ENCODE peak calls at places on chromosomes 7 and 10, in nine cellular contexts. Z is fibroblast of mammary gland, V is HCT116, I is aorta, C is fibroblast of pulmonary artery, L is endothelial cell of umbilical vein, R is brain microvascular endothelial cell, X is HL-60, N is psoas muscle. A is an unnamed sample.

GRCh38 chr7:97116308-97116707 is 1.2 kb upstream of the SDHAF3 start:
- DNase-seq in Z (no peak), V (no peak), I (no peak), C (no peak), L (no peak), R (no peak), X (peak), N (no peak), A (no peak)

GRCh38 chr7:42494722-42495121 is 257.7 kb upstream of the GLI3 start:
- DNase-seq in Z (peak), V (no peak), I (no peak), C (no peak), L (no peak), R (peak), X (no peak), N (peak), A (peak)

GRCh38 chr7:46387646-46388045 is 466.6 kb upstream of the IGFBP3 start:
- DNase-seq in Z (peak), V (no peak), I (no peak), C (peak), L (peak), R (peak), X (no peak), N (no peak), A (peak)

GRCh38 chr7:32059289-32060045 is 10.7 kb downstream of the PDE1C start:
- DNase-seq in Z (peak), V (no peak), I (no peak), C (no peak), L (no peak), R (no peak), X (no peak), N (no peak), A (peak)

GRCh38 chr7:150716368-150716767 is at the start of gene GIMAP1:
- DNase-seq in Z (no peak), V (no peak), I (peak), C (no peak), L (peak), R (no peak), X (peak), N (peak), A (no peak)

GRCh38 chr7:1359051-1359400 is 100.2 kb downstream of the MICALL2 start:
- DNase-seq in Z (no peak), V (no peak), I (peak), C (no peak), L (no peak), R (no peak), X (no peak), N (no peak), A (no peak)

GRCh38 chr7:119438315-119438714 is 834.7 kb upstream of the KCND2 start:
- DNase-seq in Z (no peak), V (no peak), I (no peak), C (no peak), L (no peak), R (no peak), X (no peak), N (no peak), A (no peak)

GRCh38 chr7:155363146-155363539 is 65.5 kb downstream of the INSIG1 start:
- DNase-seq in Z (no peak), V (no peak), I (peak), C (no peak), L (no peak), R (no peak), X (no peak), N (no peak), A (no peak)

GRCh38 chr10:24449334-24449740 is 240.4 kb downstream of the KIAA1217 start:
- DNase-seq in Z (peak), V (no peak), I (no peak), C (peak), L (peak), R (no peak), X (no peak), N (no peak), A (peak)
- H3K4me3 ChIP-seq in Z (no peak), V (no peak), I (peak), C (peak), L (no peak), R (peak), X (no peak), N (peak), A (peak)

DNA sequence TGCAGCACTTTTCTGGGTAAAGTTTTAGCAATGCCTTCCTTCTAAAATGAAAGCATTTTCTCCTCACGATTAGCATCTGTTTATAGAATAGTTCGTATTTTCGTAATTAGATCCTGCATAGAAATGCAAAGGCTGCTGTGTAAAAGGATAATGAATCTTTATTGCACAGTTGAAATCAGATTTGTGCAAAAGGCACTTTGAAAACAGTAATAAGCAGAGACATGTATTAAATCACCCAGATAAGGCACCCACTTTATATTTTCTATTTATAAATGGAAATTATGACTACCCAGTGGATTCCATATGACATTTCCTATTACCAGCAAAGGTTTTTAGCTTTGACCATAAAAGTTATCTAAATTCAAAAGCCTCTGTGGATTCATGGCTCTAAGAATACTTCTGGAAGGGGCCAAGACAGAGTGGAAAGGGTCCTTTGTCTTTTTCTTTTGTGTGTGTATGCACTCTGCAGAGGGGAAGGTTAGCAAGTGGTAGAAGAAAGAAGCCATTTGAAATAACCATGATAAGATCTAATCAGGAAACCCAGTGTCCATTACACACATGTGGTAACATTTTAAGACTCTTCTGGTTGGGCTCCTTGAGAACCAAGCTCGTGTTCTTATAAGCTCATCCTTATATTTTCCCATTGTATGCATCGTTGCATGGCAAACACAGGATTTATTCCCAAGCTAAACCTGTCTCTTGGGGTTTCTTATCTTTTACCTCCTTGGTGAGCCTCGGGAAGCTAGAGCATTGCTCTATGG is 612.1 kb downstream of the AUTS2 start:
- DNase-seq in Z (no peak), V (no peak), I (no peak), C (no peak), L (no peak), R (no peak), X (no peak), N (no peak), A (no peak)
- H3K4me3 ChIP-seq in Z (no peak), V (no peak), I (no peak), C (no peak), L (no peak), R (no peak), X (no peak), N (peak), A (no peak)

DNA sequence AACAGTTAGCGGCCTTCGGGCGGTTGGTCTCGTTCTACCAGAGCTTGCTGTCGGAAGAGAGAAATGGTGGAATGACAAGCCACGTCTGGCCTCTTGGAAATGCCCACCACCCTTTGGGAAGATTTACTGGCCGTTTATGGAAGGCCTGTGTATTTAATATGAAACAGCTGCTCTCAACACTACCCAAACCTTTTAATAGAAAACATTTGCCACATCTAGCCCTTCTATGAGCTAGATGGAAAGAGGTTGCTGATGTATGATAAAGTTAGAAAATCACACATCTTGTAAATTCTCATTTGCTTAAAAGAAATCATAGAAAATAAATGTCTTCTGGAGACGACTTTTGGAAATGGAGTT is 24.6 kb downstream of the NUP42 start:
- DNase-seq in Z (no peak), V (no peak), I (no peak), C (no peak), L (no peak), R (no peak), X (no peak), N (no peak), A (no peak)
- H3K4me3 ChIP-seq in Z (no peak), V (no peak), I (no peak), C (no peak), L (peak), R (peak), X (no peak), N (peak), A (peak)

GRCh38 chr7:134290286-134290685 is 26.4 kb downstream of the SLC35B4 start:
- DNase-seq in Z (peak), V (no peak), I (no peak), C (peak), L (no peak), R (peak), X (no peak), N (no peak), A (peak)
- H3K4me3 ChIP-seq in Z (no peak), V (no peak), I (no peak), C (no peak), L (no peak), R (no peak), X (no peak), N (no peak), A (no peak)

GRCh38 chr10:101090597-101090996 is 28.8 kb downstream of the KAZALD1 start:
- DNase-seq in Z (no peak), V (no peak), I (no peak), C (no peak), L (no peak), R (no peak), X (no peak), N (no peak), A (no peak)

GRCh38 chr10:101087376-101087775 is 25.6 kb downstream of the KAZALD1 start:
- DNase-seq in Z (no peak), V (no peak), I (no peak), C (no peak), L (no peak), R (no peak), X (no peak), N (no peak), A (no peak)

GRCh38 chr10:101089520-101090299 is 27.9 kb downstream of the KAZALD1 start:
- DNase-seq in Z (no peak), V (no peak), I (no peak), C (no peak), L (no peak), R (no peak), X (no peak), N (no peak), A (no peak)

GRCh38 chr10:101087965-101088364 is 26.2 kb downstream of the KAZALD1 start:
- DNase-seq in Z (no peak), V (no peak), I (no peak), C (no peak), L (no peak), R (no peak), X (no peak), N (no peak), A (no peak)

DNA sequence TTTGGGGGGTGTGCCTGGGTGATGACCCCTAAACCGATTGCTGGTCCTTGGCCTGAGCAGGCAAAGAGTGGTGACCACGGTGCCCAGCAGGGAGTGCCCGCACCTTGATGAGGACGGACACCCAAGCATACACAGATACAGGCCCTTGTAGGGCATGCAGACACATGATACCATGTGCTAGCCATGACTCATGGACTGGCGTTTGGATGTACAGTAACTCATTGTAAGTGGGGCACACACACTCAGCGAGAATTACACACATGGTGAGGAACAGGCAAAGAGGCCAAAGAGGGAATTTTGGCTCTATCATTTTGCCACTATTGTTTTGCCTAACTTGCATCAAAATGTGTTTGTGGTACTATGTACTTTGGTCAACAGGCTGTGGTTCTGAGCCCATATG is 24.1 kb downstream of the KAZALD1 start:
- DNase-seq in Z (peak), V (no peak), I (no peak), C (no peak), L (no peak), R (no peak), X (no peak), N (no peak), A (no peak)
- H3K4me3 ChIP-seq in Z (no peak), V (no peak), I (no peak), C (no peak), L (no peak), R (no peak), X (no peak), N (no peak), A (no peak)

DNA sequence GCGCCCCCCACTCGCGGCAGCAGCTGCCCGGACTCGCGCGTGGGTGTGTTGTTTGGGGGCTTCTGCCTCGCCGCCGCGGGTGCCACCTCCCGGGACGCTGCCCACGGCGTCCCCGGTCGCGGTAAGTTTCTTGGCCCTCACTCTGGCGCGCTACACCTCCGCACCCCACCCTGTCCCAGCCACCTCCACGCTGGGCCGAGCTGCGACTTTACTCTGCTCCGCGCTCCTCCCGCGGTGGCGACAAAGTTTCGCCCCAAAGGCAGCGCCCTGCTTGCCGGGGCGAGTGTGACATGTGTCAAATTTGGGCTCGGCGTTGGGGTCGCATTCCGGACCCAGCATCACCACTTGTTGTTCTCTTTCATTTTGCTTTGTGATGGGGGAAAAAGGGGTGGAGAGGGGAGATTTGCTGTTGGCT is 167.7 kb upstream of the PPP1R3A start:
- DNase-seq in Z (no peak), V (no peak), I (peak), C (no peak), L (no peak), R (no peak), X (no peak), N (peak), A (no peak)
- H3K4me3 ChIP-seq in Z (peak), V (peak), I (peak), C (peak), L (peak), R (peak), X (peak), N (peak), A (peak)

DNA sequence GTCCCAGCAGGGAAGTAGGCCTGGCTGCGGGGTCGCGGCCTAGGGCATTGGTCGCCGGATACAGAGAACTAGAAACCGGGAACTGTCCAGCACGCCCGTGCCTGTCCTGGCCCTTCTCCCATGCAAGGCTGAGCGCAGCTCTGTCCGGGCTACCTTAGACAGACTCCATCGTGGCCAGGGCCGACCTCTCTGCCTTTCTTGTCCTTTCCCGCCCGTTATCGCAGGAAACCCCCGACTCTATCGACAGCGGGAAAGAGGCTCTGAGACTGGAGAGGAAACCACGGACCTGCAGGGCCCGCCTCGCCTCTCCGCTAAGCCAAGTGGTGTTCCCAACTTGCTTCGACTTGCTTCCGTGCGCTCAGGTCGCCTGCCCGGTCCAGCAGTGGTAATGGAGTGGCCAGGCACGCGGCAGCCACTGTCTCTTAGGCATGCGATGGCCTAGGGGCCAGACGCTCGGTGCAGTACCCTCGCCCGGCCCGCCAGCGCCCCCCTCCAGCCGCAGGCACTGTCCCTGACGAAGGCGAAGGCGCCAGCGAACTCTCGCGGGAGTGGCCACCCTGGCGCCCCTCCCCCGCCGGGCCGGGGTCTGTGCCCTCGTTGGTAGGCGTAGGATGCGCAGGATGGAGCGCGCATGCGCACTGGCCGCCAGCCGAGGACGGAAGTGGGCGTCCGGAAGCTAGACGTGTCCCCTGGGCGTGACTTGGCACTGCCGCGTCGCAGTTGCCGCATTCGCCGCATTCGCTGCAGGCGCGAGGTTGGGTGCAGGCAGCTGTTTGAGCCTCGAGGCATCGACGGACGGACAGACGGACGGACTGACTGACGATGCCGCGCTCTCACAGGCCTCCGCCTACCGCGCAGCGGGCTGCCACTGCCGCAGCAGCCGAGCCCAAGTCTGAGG is 54.4 kb downstream of the MCMBP start:
- DNase-seq in Z (peak), V (no peak), I (peak), C (peak), L (peak), R (peak), X (no peak), N (peak), A (peak)
- H3K4me3 ChIP-seq in Z (peak), V (no peak), I (no peak), C (peak), L (peak), R (peak), X (no peak), N (peak), A (peak)

GRCh38 chr7:104328308-104328969 is at the start of gene LHFPL3:
- DNase-seq in Z (no peak), V (no peak), I (no peak), C (no peak), L (no peak), R (no peak), X (no peak), N (no peak), A (no peak)
- H3K4me3 ChIP-seq in Z (no peak), V (no peak), I (no peak), C (no peak), L (no peak), R (peak), X (no peak), N (no peak), A (peak)

A was measured in astrocyte.